ENCODE peak calls at places on chromosomes 7 and 10, in eight cellular contexts. P is heart left ventricle, T is lower leg skin, L is H54, Q is gastrocnemius medialis, Z is sigmoid colon, R is esophagus squamous epithelium, E is K562. D is an unnamed sample.

GRCh38 chr10:101224910-101225823 is 4.1 kb downstream of the LBX1 start:
- DNase-seq in P (no peak), T (no peak), L (no peak), Q (peak), Z (no peak), R (no peak), E (no peak), D (peak)

GRCh38 chr7:157432541-157432956 is 95.7 kb downstream of the DNAJB6 start:
- DNase-seq in P (peak), T (peak), L (no peak), Q (no peak), Z (peak), R (no peak), E (peak), D (no peak)

GRCh38 chr10:80444646-80445319 is 9.3 kb upstream of the TSPAN14 start:
- DNase-seq in P (peak), T (no peak), L (peak), Q (peak), Z (peak), R (no peak), E (peak), D (peak)

GRCh38 chr10:89426230-89426868 is 12.0 kb downstream of the IFIT5 start:
- DNase-seq in P (no peak), T (no peak), L (peak), Q (no peak), Z (no peak), R (no peak), E (peak), D (peak)

GRCh38 chr7:12524794-12525386 is 45.6 kb upstream of the SCIN start:
- DNase-seq in P (no peak), T (no peak), L (no peak), Q (no peak), Z (no peak), R (no peak), E (peak), D (peak)

GRCh38 chr10:43595739-43596298 is 10.4 kb upstream of the ZNF485 start:
- DNase-seq in P (no peak), T (no peak), L (no peak), Q (no peak), Z (no peak), R (no peak), E (no peak), D (no peak)

GRCh38 chr10:62498271-62498670 is 124.1 kb downstream of the ZNF365 start:
- DNase-seq in P (no peak), T (no peak), L (no peak), Q (no peak), Z (no peak), R (no peak), E (no peak), D (no peak)

GRCh38 chr7:74449809-74450397 is 3.8 kb upstream of the GTF2IRD1 start:
- DNase-seq in P (peak), T (no peak), L (peak), Q (no peak), Z (no peak), R (no peak), E (peak), D (peak)

GRCh38 chr7:6181136-6181535 is 91.3 kb downstream of the CYTH3 start:
- DNase-seq in P (no peak), T (no peak), L (no peak), Q (no peak), Z (no peak), R (no peak), E (no peak), D (no peak)

GRCh38 chr10:72800000-72800740 is 93.4 kb upstream of the OIT3 start:
- DNase-seq in P (no peak), T (no peak), L (no peak), Q (no peak), Z (no peak), R (no peak), E (peak), D (no peak)

GRCh38 chr10:26725837-26726727 is 28.6 kb downstream of the PDSS1 start:
- DNase-seq in P (peak), T (peak), L (peak), Q (peak), Z (peak), R (no peak), E (peak), D (peak)

GRCh38 chr7:142854505-142855400 is at the start of gene EPHB6:
- DNase-seq in P (peak), T (peak), L (no peak), Q (peak), Z (peak), R (no peak), E (peak), D (peak)

GRCh38 chr7:107693396-107693795 is 32.8 kb downstream of the SLC26A4 start:
- DNase-seq in P (no peak), T (no peak), L (no peak), Q (no peak), Z (no peak), R (no peak), E (no peak), D (no peak)

GRCh38 chr7:30285067-30285530 is 702 bp downstream of the ZNRF2 start:
- DNase-seq in P (peak), T (no peak), L (peak), Q (peak), Z (peak), R (no peak), E (no peak), D (peak)

GRCh38 chr7:55533729-55534080 is 38.6 kb downstream of the VOPP1 start:
- DNase-seq in P (no peak), T (no peak), L (no peak), Q (no peak), Z (no peak), R (no peak), E (no peak), D (no peak)

GRCh38 chr7:93923291-93923690 is 1.8 kb downstream of the GNG11 start:
- DNase-seq in P (no peak), T (no peak), L (no peak), Q (no peak), Z (no peak), R (no peak), E (no peak), D (no peak)

GRCh38 chr7:105654994-105655900 is 74.0 kb upstream of the EFCAB10 start:
- DNase-seq in P (peak), T (no peak), L (no peak), Q (no peak), Z (peak), R (no peak), E (peak), D (no peak)

GRCh38 chr7:54663186-54663585 is 95.8 kb downstream of the SEC61G start:
- DNase-seq in P (no peak), T (no peak), L (no peak), Q (no peak), Z (no peak), R (no peak), E (no peak), D (no peak)

GRCh38 chr7:149827089-149827981 is 10.8 kb upstream of the ZNF862 start:
- DNase-seq in P (no peak), T (no peak), L (no peak), Q (no peak), Z (peak), R (no peak), E (peak), D (peak)

GRCh38 chr10:36425140-36425797 is 700.1 kb upstream of the ANKRD30A start:
- DNase-seq in P (no peak), T (no peak), L (no peak), Q (no peak), Z (no peak), R (no peak), E (no peak), D (no peak)

GRCh38 chr10:15427836-15428414 is 56.8 kb upstream of the FAM171A1 start:
- DNase-seq in P (no peak), T (no peak), L (no peak), Q (no peak), Z (no peak), R (no peak), E (peak), D (peak)

GRCh38 chr7:117567781-117568180 is 88.0 kb downstream of the CFTR start:
- DNase-seq in P (no peak), T (no peak), L (no peak), Q (no peak), Z (no peak), R (no peak), E (no peak), D (no peak)

GRCh38 chr7:47978790-47979144 is 648 bp downstream of the HUS1 start:
- DNase-seq in P (no peak), T (no peak), L (no peak), Q (no peak), Z (no peak), R (no peak), E (no peak), D (peak)

GRCh38 chr7:47982610-47983009 is 3.2 kb upstream of the HUS1 start:
- DNase-seq in P (no peak), T (no peak), L (no peak), Q (no peak), Z (no peak), R (no peak), E (no peak), D (no peak)

GRCh38 chr7:47979832-47980181 is 392 bp upstream of the HUS1 start:
- DNase-seq in P (no peak), T (no peak), L (no peak), Q (no peak), Z (no peak), R (no peak), E (no peak), D (no peak)

GRCh38 chr7:47973739-47974138 is 5.7 kb downstream of the HUS1 start:
- DNase-seq in P (no peak), T (no peak), L (no peak), Q (no peak), Z (no peak), R (no peak), E (no peak), D (no peak)

GRCh38 chr7:47979145-47979831 is at the start of gene HUS1:
- DNase-seq in P (peak), T (peak), L (peak), Q (peak), Z (peak), R (peak), E (peak), D (peak)
- TF ChIP-seq POLR2A in P (no peak), T (peak), L (peak), Q (peak), Z (peak), R (peak), E (peak), D (peak)

GRCh38 chr10:70404906-70405824 is 1.2 kb downstream of the EIF4EBP2 start:
- DNase-seq in P (peak), T (peak), L (peak), Q (peak), Z (peak), R (no peak), E (peak), D (peak)
- TF ChIP-seq POLR2A in P (no peak), T (no peak), L (no peak), Q (peak), Z (peak), R (peak), E (no peak), D (peak)

GRCh38 chr10:131641898-131642297 is 258.9 kb upstream of the PPP2R2D start:
- DNase-seq in P (no peak), T (peak), L (no peak), Q (no peak), Z (no peak), R (no peak), E (no peak), D (no peak)
- TF ChIP-seq POLR2A in P (no peak), T (no peak), L (no peak), Q (no peak), Z (no peak), R (no peak), E (no peak), D (no peak)

DNA sequence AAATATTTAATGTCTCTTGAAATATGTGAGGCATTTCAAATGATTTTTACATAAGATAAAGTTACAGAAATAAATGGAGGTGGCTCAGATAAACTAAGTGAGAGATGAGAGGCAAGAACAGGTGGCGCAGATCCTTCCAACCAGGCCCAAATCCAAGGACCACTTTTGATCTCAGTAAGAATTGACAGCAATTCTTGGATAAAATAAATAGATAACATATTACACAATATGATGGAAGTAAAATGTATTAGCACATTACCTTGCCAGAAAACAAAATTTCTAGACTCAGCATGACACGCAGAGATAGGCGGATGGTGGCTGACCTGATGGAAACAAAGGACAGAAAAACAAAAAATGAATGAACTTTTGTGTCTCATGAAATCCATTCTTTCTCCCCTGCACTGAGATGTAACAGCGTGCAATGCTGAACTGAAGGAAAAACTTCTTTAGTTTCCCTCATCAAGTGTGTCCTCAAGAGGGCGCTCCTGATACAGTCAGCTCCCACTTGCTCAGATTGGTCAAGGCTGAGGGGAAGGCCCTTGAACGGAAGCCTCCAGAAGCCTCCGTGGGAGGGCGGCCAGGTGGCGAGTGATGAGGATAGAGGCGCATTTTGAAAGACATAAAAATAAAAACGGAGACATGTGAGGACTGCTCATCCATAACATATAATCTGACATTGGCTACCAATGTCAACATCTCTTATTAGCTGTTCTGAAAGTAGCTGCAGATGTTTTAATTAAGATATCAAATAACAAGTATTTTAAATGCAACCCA is 62.8 kb upstream of the GSDME start:
- DNase-seq in P (peak), T (peak), L (peak), Q (peak), Z (peak), R (peak), E (peak), D (peak)
- TF ChIP-seq POLR2A in P (no peak), T (no peak), L (no peak), Q (no peak), Z (no peak), R (no peak), E (no peak), D (no peak)

DNA sequence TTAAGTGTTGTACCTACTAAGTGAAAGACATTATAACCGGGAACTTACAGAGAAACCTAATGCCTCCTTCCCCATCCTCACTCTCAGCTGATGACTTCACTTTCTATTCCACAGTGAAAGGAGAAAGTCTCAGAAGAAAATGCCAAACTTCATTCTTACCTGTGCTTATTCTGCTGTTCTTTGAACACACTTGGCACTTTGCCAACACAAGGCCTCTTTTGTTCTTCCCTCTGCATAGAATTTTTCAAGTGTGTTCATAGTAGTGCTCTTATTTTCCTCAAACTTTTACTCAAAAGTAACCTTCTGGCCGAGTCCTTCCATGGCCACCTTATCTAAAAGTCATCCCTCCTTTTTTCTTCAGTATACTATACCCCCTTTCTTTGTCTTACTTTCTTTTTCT is 59.4 kb upstream of the ETV1 start:
- DNase-seq in P (no peak), T (no peak), L (no peak), Q (no peak), Z (no peak), R (no peak), E (no peak), D (no peak)
- TF ChIP-seq POLR2A in P (no peak), T (no peak), L (no peak), Q (no peak), Z (no peak), R (no peak), E (no peak), D (no peak)

GRCh38 chr7:102814025-102814471 is 65.2 kb downstream of the FAM185A start:
- DNase-seq in P (no peak), T (no peak), L (peak), Q (no peak), Z (no peak), R (no peak), E (no peak), D (no peak)

GRCh38 chr7:102810916-102811315 is 62.1 kb downstream of the FAM185A start:
- DNase-seq in P (no peak), T (no peak), L (no peak), Q (no peak), Z (no peak), R (no peak), E (no peak), D (no peak)

GRCh38 chr7:102811942-102812678 is 63.3 kb downstream of the FAM185A start:
- DNase-seq in P (no peak), T (no peak), L (no peak), Q (no peak), Z (no peak), R (no peak), E (no peak), D (no peak)

GRCh38 chr7:102818176-102818575 is 69.4 kb downstream of the FAM185A start:
- DNase-seq in P (no peak), T (no peak), L (no peak), Q (no peak), Z (no peak), R (no peak), E (no peak), D (no peak)

DNA sequence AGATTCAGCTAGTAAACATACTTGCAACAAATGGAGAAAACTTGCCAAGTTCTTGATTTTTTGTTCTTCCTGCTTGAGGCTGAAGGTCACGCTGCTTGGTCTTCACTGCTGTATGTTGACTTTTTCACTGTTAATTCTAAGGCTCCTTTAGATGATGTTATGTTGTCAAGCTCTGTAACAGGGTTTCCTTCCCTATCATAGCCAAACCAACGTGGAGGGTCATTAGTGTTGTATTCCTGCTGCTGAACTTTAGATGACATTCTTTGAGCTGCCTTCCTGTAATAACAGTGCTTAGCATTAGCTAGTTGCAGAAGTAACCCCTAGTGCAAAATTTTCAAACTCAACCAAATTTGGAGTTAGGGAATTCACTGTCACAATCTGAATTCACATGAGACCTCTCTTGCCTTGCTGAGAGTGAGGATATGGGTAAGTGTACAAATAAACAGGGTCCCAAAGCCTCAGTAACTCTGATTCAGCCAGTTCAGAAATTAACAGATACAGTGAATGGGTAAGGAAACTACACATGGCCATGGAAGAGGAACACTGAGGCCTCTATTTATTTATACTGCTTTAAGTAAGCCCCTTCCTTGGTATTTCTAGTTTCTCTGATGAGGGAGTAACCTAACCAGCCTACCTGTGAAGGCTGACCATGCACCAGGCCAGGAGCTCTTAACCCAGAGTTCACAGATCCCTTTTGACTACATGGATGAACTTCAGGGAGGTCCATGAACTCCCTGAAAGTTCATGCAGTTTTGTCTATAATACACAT is 64.6 kb downstream of the FAM185A start:
- DNase-seq in P (no peak), T (no peak), L (no peak), Q (no peak), Z (no peak), R (no peak), E (no peak), D (no peak)
- TF ChIP-seq POLR2A in P (no peak), T (no peak), L (no peak), Q (no peak), Z (no peak), R (no peak), E (no peak), D (no peak)

D was measured in erythroblast.